ENCODE peak calls at places on chromosomes 4 and X, in eight cellular contexts. W is choroid plexus epithelial cell, R is HFFc6, I is A549, U is suprapubic skin, Y is HCT116, F is HFF-Myc, A is HL-60. K is an unnamed sample.

GRCh38 chr4:76948441-76949292 is 885 bp upstream of the SEPTIN11 start:
- DNase-seq in W (peak), R (peak), I (peak), U (peak), Y (peak), F (no peak), A (peak), K (peak)

GRCh38 chr4:101693842-101694398 is 96.6 kb upstream of the BANK1 start:
- DNase-seq in W (no peak), R (no peak), I (no peak), U (no peak), Y (no peak), F (no peak), A (no peak), K (peak)

GRCh38 chr4:32073542-32073941 is 1353.4 kb downstream of the PCDH7 start:
- DNase-seq in W (no peak), R (no peak), I (no peak), U (no peak), Y (no peak), F (no peak), A (no peak), K (no peak)

GRCh38 chr4:120870279-120870673 is 52.2 kb downstream of the PRDM5 start:
- DNase-seq in W (no peak), R (no peak), I (no peak), U (no peak), Y (no peak), F (no peak), A (no peak), K (no peak)

GRCh38 chr4:35725131-35725530 is 519.2 kb downstream of the ARAP2 start:
- DNase-seq in W (no peak), R (no peak), I (no peak), U (no peak), Y (no peak), F (no peak), A (no peak), K (no peak)

GRCh38 chr4:8394125-8394524 is 46.4 kb downstream of the ACOX3 start:
- DNase-seq in W (peak), R (no peak), I (no peak), U (peak), Y (no peak), F (no peak), A (no peak), K (no peak)

GRCh38 chrX:8201896-8202331 is 30.8 kb upstream of the VCX2 start:
- DNase-seq in W (peak), R (no peak), I (no peak), U (no peak), Y (no peak), F (no peak), A (no peak), K (no peak)

GRCh38 chr4:129344058-129344457 is 248.1 kb downstream of the C4orf33 start:
- DNase-seq in W (peak), R (peak), I (peak), U (no peak), Y (peak), F (no peak), A (peak), K (no peak)

GRCh38 chr4:126411047-126411446 is 1096.3 kb downstream of the FAT4 start:
- DNase-seq in W (no peak), R (no peak), I (no peak), U (no peak), Y (no peak), F (no peak), A (no peak), K (no peak)

GRCh38 chrX:110402855-110403230 is 44.2 kb downstream of the RTL9 start:
- DNase-seq in W (no peak), R (no peak), I (no peak), U (no peak), Y (no peak), F (no peak), A (no peak), K (no peak)

DNA sequence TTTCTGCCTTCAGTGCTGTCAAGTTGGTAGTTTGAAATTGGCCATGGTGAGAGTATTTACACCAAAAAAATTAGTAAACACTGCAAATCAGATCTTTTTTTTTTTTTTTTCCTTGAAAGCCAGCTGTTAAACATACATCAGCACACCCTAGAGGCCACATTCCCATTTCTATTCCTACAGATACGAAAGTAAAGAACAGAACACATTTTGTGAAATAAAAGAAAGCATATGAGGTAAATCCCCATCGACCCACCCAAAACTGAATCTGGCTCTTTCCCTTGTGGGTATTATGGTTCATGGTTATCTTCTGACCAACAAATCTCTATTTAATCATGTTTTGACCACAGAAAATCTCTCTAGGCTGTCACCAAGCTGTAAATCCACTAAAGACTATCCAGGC is 41.8 kb upstream of the AP1AR start:
- DNase-seq in W (peak), R (peak), I (no peak), U (no peak), Y (no peak), F (no peak), A (no peak), K (no peak)
- TF ChIP-seq CTCF in W (peak), R (peak), I (peak), U (no peak), Y (peak), F (peak), A (no peak), K (no peak)

DNA sequence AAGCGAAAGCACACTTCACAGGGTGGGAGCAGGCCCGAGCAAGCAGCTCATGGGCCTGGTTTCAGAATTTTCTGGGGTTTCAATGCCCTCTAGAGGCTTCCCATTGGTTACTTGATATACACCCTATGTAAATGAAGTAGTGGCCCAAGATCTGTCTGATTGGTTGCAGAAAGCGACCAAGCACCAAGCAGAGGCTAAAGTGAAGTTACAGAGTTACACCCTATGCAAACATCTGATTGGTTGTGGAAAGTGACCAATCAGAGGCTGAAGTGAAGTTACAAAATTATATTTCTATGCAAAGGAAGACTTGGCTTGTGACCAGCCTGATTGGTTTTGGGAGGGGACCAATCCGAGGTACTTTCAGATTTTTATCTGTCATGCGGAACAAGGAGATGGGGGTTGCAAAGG is 8.2 kb downstream of the FHIP1A start:
- DNase-seq in W (peak), R (no peak), I (no peak), U (no peak), Y (no peak), F (peak), A (no peak), K (no peak)
- TF ChIP-seq CTCF in W (no peak), R (no peak), I (no peak), U (no peak), Y (no peak), F (no peak), A (no peak), K (no peak)

GRCh38 chr4:87220094-87220831 is at the start of gene KLHL8:
- DNase-seq in W (peak), R (peak), I (peak), U (peak), Y (peak), F (peak), A (peak), K (peak)
- TF ChIP-seq CTCF in W (peak), R (no peak), I (peak), U (no peak), Y (no peak), F (no peak), A (no peak), K (peak)

DNA sequence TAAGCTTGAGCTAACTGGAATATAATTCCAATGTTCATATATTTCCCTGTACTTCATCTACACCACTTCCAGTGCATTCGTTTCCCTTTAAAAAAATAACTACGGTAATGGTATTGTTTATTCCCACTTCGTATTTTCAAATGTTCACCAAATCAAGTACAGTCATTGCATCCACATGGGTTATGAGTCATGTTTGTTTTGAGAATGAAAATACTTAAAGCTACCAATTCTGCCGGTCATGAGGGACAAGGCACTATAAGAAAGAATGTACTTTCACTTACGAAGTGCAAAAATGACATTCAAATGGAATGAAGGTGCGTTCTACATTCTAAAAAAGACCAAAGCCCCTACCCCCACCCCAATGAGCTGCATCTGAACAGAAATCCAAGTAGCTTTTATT is 174.4 kb upstream of the FGF13 start:
- DNase-seq in W (peak), R (no peak), I (no peak), U (no peak), Y (no peak), F (no peak), A (no peak), K (no peak)
- TF ChIP-seq CTCF in W (no peak), R (no peak), I (no peak), U (no peak), Y (no peak), F (no peak), A (no peak), K (no peak)

DNA sequence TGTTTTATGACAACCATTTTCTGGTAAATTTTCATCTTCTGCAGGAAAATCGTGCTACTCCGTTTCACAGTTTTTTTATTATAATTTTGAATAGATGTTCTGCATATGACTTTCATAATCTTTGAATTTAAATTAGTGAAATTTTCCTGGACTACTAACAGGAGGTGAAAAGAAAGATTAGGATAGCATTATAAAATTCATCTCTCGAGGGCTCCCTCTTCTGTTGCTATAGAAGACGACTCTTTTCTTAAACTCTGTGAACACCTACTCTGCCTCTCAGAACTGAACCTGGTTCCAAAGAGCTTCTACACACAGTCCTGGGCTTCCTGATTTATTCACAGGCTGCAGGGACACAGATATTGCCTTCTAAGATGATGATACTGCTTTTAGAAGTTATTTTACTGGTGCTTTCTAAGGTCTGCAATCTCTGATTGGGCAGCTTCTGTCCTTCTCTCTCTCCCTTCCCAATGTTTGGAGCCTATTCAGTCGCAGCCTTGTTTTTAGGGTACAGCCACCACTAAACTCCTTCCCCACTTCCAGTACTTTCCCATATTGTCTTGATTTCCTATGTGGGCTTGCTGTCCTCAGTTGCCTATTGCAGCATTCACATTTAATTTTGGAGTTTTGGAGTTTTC is 10.1 kb upstream of the SAP30 start:
- DNase-seq in W (peak), R (peak), I (peak), U (no peak), Y (no peak), F (no peak), A (no peak), K (no peak)
- TF ChIP-seq CTCF in W (peak), R (peak), I (peak), U (no peak), Y (no peak), F (peak), A (peak), K (peak)